ENCODE peak calls at places on chromosomes 13 and 19, in four cellular contexts. One of them, this sample, is unnamed.

GRCh38 chr13:98549006-98549727 is 27.7 kb downstream of the STK24 start:
- DNase-seq in T-cell: no peak
- DNase-seq in COR-L47: no peak
- DNase-seq in left colon: no peak
- DNase-seq in this sample: no peak

GRCh38 chr13:112057736-112058518 is 9.0 kb upstream of the SOX1 start:
- DNase-seq in T-cell: no peak
- DNase-seq in COR-L47: peak
- DNase-seq in left colon: no peak
- DNase-seq in this sample: no peak

GRCh38 chr19:53432088-53432661 is 391 bp downstream of the ZNF761 start:
- DNase-seq in T-cell: no peak
- DNase-seq in COR-L47: no peak
- DNase-seq in left colon: peak
- DNase-seq in this sample: peak

GRCh38 chr19:10412257-10412977 is 7.9 kb upstream of the PDE4A start:
- DNase-seq in left colon: no peak
- DNase-seq in T-cell: peak
- DNase-seq in COR-L47: no peak
- DNase-seq in this sample: no peak

GRCh38 chr19:35717665-35718344 is at the start of gene KMT2B:
- DNase-seq in T-cell: no peak
- DNase-seq in left colon: peak
- DNase-seq in COR-L47: peak
- DNase-seq in this sample: peak

GRCh38 chr13:27658569-27658968 is 36.9 kb downstream of the POLR1D start:
- DNase-seq in T-cell: no peak
- DNase-seq in left colon: no peak
- DNase-seq in COR-L47: no peak
- DNase-seq in this sample: no peak

GRCh38 chr19:8580710-8581281 is 3.6 kb upstream of the MYO1F start:
- DNase-seq in T-cell: peak
- DNase-seq in left colon: peak
- DNase-seq in COR-L47: peak
- DNase-seq in this sample: peak

GRCh38 chr13:44322928-44323327 is 50.7 kb upstream of the SERP2 start:
- DNase-seq in T-cell: no peak
- DNase-seq in left colon: no peak
- DNase-seq in COR-L47: no peak
- DNase-seq in this sample: no peak

GRCh38 chr19:36420961-36421748 is 2.7 kb upstream of the ZFP82 start:
- DNase-seq in left colon: no peak
- DNase-seq in T-cell: no peak
- DNase-seq in COR-L47: no peak
- DNase-seq in this sample: peak

GRCh38 chr19:8256276-8257051 is 47.3 kb downstream of the CERS4 start:
- DNase-seq in left colon: no peak
- DNase-seq in COR-L47: no peak
- DNase-seq in T-cell: no peak
- DNase-seq in this sample: no peak

This sample was measured in aorta.